ENCODE peak calls at places on chromosomes 6 and 20, in eight cellular contexts. R is left lung; L is cardiac fibroblast; F is mammary epithelial cell; G is effector memory CD4-positive, alpha-beta T cell; N is NB4; O is A673; Y is psoas muscle. Q is an unnamed sample.
A peak's percentile ranks its signal among the peaks of the same experiment; 100 is the strongest.

GRCh38 chr20:2822073-2822472 is 5.9 kb downstream of the TMEM239 start:
- DNase-seq in R (no peak), L (no peak), F (no peak), G (peak; percentile 22), N (peak; percentile 73), O (no peak), Y (no peak), Q (no peak)

GRCh38 chr6:15207923-15208322 is 37.9 kb upstream of the JARID2 start:
- DNase-seq in R (no peak), L (peak; percentile 44), F (no peak), G (no peak), N (no peak), O (no peak), Y (no peak), Q (peak; percentile 81)

GRCh38 chr6:33813246-33813904 is 9.6 kb upstream of the MLN start:
- DNase-seq in R (no peak), L (no peak), F (no peak), G (no peak), N (no peak), O (no peak), Y (no peak), Q (no peak)

GRCh38 chr6:142605922-142606321 is 304.1 kb downstream of the ADGRG6 start:
- DNase-seq in R (no peak), L (peak; percentile 70), F (peak; percentile 56), G (no peak), N (peak; percentile 36), O (no peak), Y (no peak), Q (no peak)

GRCh38 chr20:25045343-25045712 is 12.6 kb downstream of the ACSS1 start:
- DNase-seq in R (no peak), L (no peak), F (no peak), G (no peak), N (no peak), O (no peak), Y (peak; percentile 66), Q (no peak)

GRCh38 chr6:158142789-158143188 is 25.3 kb downstream of the SERAC1 start:
- DNase-seq in R (no peak), L (peak; percentile 93), F (peak; percentile 93), G (no peak), N (no peak), O (no peak), Y (no peak), Q (no peak)

GRCh38 chr6:17866876-17867444 is 120.5 kb downstream of the KIF13A start:
- DNase-seq in R (no peak), L (no peak), F (no peak), G (no peak), N (no peak), O (no peak), Y (no peak), Q (no peak)

GRCh38 chr6:9921366-9921765 is 493.5 kb downstream of the TFAP2A start:
- DNase-seq in R (no peak), L (no peak), F (no peak), G (no peak), N (no peak), O (no peak), Y (no peak), Q (no peak)

GRCh38 chr20:50302463-50303041 is 111.9 kb downstream of the CEBPB start:
- DNase-seq in R (no peak), L (peak; percentile 55), F (no peak), G (no peak), N (peak; percentile 32), O (no peak), Y (no peak), Q (no peak)

GRCh38 chr20:53621482-53622246 is 28.0 kb upstream of the ZNF217 start:
- DNase-seq in R (no peak), L (peak; percentile 90), F (peak; percentile 89), G (no peak), N (peak; percentile 58), O (peak; percentile 81), Y (peak; percentile 62), Q (peak; percentile 33)

GRCh38 chr6:143336446-143337152 is 113.9 kb downstream of the ADAT2 start:
- DNase-seq in R (no peak), L (peak; percentile 71), F (peak; percentile 67), G (no peak), N (no peak), O (no peak), Y (no peak), Q (peak; percentile 28)

GRCh38 chr6:11278207-11278559 is 45.7 kb upstream of the NEDD9 start:
- DNase-seq in R (no peak), L (no peak), F (no peak), G (no peak), N (no peak), O (no peak), Y (no peak), Q (no peak)

GRCh38 chr6:108408861-108409260 is 114.0 kb downstream of the AFG1L start:
- DNase-seq in R (no peak), L (no peak), F (no peak), G (no peak), N (no peak), O (no peak), Y (no peak), Q (no peak)

GRCh38 chr20:7285918-7286556 is 518.6 kb downstream of the BMP2 start:
- DNase-seq in R (no peak), L (peak; percentile 95), F (peak; percentile 71), G (no peak), N (peak; percentile 88), O (peak; percentile 86), Y (peak; percentile 75), Q (peak; percentile 72)

GRCh38 chr20:36105731-36106226 is 48.8 kb upstream of the EPB41L1 start:
- DNase-seq in R (peak; percentile 78), L (no peak), F (no peak), G (no peak), N (no peak), O (no peak), Y (no peak), Q (no peak)

GRCh38 chr6:110828396-110828795 is 13.1 kb upstream of the CDK19 start:
- DNase-seq in R (no peak), L (peak; percentile 33), F (peak; percentile 62), G (no peak), N (no peak), O (no peak), Y (no peak), Q (no peak)

GRCh38 chr6:146544783-146545182 is 1.1 kb downstream of the RAB32 start:
- DNase-seq in R (no peak), L (peak; percentile 18), F (no peak), G (no peak), N (peak; percentile 31), O (no peak), Y (no peak), Q (no peak)

GRCh38 chr6:146545608-146546007 is 2.0 kb downstream of the RAB32 start:
- DNase-seq in R (no peak), L (peak; percentile 81), F (peak; percentile 30), G (no peak), N (peak; percentile 64), O (no peak), Y (no peak), Q (peak; percentile 35)

GRCh38 chr6:146547889-146548288 is 4.3 kb downstream of the RAB32 start:
- DNase-seq in R (no peak), L (no peak), F (no peak), G (no peak), N (no peak), O (no peak), Y (no peak), Q (no peak)

GRCh38 chr6:146543940-146544661 is 468 bp downstream of the RAB32 start:
- DNase-seq in R (peak; percentile 88), L (peak; percentile 59), F (peak; percentile 48), G (no peak), N (peak; percentile 67), O (no peak), Y (peak; percentile 60), Q (peak; percentile 81)

GRCh38 chr6:146546440-146546839 is 2.8 kb downstream of the RAB32 start:
- DNase-seq in R (no peak), L (peak; percentile 96), F (peak; percentile 95), G (no peak), N (peak; percentile 38), O (no peak), Y (no peak), Q (peak; percentile 75)
- H3K4me3 ChIP-seq in R (no peak overlapping the region), L (no peak overlapping the region), F (no peak overlapping the region), G (no peak overlapping the region), N (peak overlapping the region; percentile 1), O (no peak overlapping the region), Y (peak overlapping the region; percentile 65), Q (no peak overlapping the region)

GRCh38 chr20:64207641-64208590 is 43.7 kb downstream of the MYT1 start:
- DNase-seq in R (peak; percentile 60), L (no peak), F (no peak), G (no peak), N (no peak), O (no peak), Y (no peak), Q (no peak)

GRCh38 chr20:64206619-64207018 is 42.4 kb downstream of the MYT1 start:
- DNase-seq in R (no peak), L (no peak), F (no peak), G (no peak), N (no peak), O (no peak), Y (no peak), Q (no peak)

GRCh38 chr20:64210661-64211369 is 44.7 kb upstream of the PCMTD2 start:
- DNase-seq in R (no peak), L (no peak), F (no peak), G (no peak), N (no peak), O (no peak), Y (no peak), Q (no peak)

GRCh38 chr20:64211874-64212658 is 43.5 kb upstream of the PCMTD2 start:
- DNase-seq in R (no peak), L (no peak), F (no peak), G (no peak), N (no peak), O (no peak), Y (no peak), Q (no peak)

GRCh38 chr20:64209148-64209547 is 44.9 kb downstream of the MYT1 start:
- DNase-seq in R (peak; percentile 54), L (no peak), F (no peak), G (no peak), N (no peak), O (no peak), Y (no peak), Q (no peak)
- H3K4me3 ChIP-seq in R (no peak overlapping the region), L (no peak overlapping the region), F (no peak overlapping the region), G (no peak overlapping the region), N (no peak overlapping the region), O (no peak overlapping the region), Y (no peak overlapping the region), Q (no peak overlapping the region)

DNA sequence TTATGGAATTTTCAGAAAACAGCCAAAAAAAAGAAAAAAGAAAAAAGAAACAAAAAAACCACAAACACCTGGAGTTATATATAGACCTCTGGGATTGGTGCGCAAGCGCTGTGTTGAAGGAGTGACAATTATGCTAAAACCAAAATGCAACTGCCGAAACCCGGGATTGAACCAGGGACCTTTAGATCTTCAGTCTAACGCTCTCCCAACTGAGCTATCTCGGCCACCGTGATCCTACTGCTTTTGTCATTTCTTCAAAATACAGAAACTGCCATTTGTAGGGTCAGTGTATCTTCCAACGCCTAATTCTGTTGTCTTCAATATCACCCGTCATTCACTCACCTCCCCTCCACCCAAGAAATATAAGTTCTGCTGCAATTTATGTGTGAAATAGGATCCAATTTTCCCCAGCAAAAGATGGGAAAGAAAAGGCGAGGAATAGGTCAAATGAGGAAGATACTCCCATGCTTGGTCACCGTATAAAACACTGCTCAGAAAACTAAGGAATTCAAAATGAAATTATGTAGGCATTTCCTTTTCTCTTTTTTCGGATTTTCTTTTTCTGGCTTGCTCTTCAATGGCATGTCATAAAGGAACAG is 116.0 kb downstream of the TRIM27 start:
- DNase-seq in R (no peak), L (peak; percentile 88), F (peak; percentile 70), G (no peak), N (peak; percentile 77), O (peak; percentile 88), Y (no peak), Q (peak; percentile 85)
- H3K4me3 ChIP-seq in R (no peak overlapping the region), L (peak overlapping the region; percentile 24), F (peak overlapping the region; percentile 16), G (no peak overlapping the region), N (no peak overlapping the region), O (peak overlapping the region; percentile 55), Y (no peak overlapping the region), Q (no peak overlapping the region)

GRCh38 chr6:31498748-31499147 is 803 bp downstream of the MICB start:
- DNase-seq in R (peak; percentile 86), L (no peak), F (no peak), G (no peak), N (no peak), O (peak; percentile 16), Y (no peak), Q (peak; percentile 33)
- H3K4me3 ChIP-seq in R (no peak overlapping the region), L (peak overlapping the region; percentile 28), F (peak overlapping the region; percentile 43), G (no peak overlapping the region), N (no peak overlapping the region), O (peak overlapping the region; percentile 17), Y (peak overlapping the region; percentile 67), Q (no peak overlapping the region)

Q was measured in mesendoderm.